ENCODE peak calls at places on chromosomes 1 and 21, in nine cellular contexts. R, A, L, V, X, F, H, E and G are unnamed samples.

GRCh38 chr21:33403786-33404571 is 766 bp downstream of the IFNGR2 start:
- DNase-seq in R (peak; percentile 69), A (peak; percentile 38), L (no peak), V (peak; percentile 62), X (no peak), F (peak; percentile 28), H (peak; percentile 36), E (peak; percentile 77), G (peak; percentile 50)

GRCh38 chr1:119773711-119774241 is 5.1 kb upstream of the HMGCS2 start:
- DNase-seq in R (no peak), A (peak; percentile 56), L (no peak), V (no peak), X (no peak), F (no peak), H (peak; percentile 83), E (no peak), G (no peak)

GRCh38 chr1:2205191-2205952 is 10.8 kb upstream of the FAAP20 start:
- DNase-seq in R (peak; percentile 98), A (peak; percentile 93), L (no peak), V (peak; percentile 98), X (peak; percentile 89), F (no peak), H (peak; percentile 93), E (peak; percentile 87), G (peak; percentile 94)

GRCh38 chr1:192807968-192808587 is 761 bp upstream of the RGS2 start:
- DNase-seq in R (peak; percentile 11), A (peak; percentile 55), L (no peak), V (no peak), X (no peak), F (no peak), H (peak; percentile 32), E (peak; percentile 16), G (no peak)

GRCh38 chr21:33308586-33309490 is 15.9 kb upstream of the IFNAR1 start:
- DNase-seq in R (no peak), A (peak; percentile 20), L (no peak), V (no peak), X (peak; percentile 3), F (no peak), H (no peak), E (no peak), G (no peak)

GRCh38 chr1:109027841-109028240 is 14.1 kb downstream of the WDR47 start:
- DNase-seq in R (no peak), A (no peak), L (no peak), V (no peak), X (no peak), F (no peak), H (no peak), E (no peak), G (no peak)

GRCh38 chr1:161121838-161122237 is 3.9 kb downstream of the NIT1 start:
- DNase-seq in R (no peak), A (no peak), L (no peak), V (no peak), X (no peak), F (no peak), H (no peak), E (no peak), G (no peak)

GRCh38 chr1:48068216-48068615 is 71.0 kb upstream of the TRABD2B start:
- DNase-seq in R (no peak), A (no peak), L (no peak), V (no peak), X (no peak), F (no peak), H (no peak), E (no peak), G (no peak)

GRCh38 chr1:50978144-50978851 is 8.3 kb downstream of the CDKN2C start:
- DNase-seq in R (peak; percentile 61), A (peak; percentile 38), L (no peak), V (peak; percentile 61), X (peak; percentile 54), F (peak; percentile 22), H (peak; percentile 80), E (peak; percentile 89), G (no peak)

GRCh38 chr1:19903621-19904020 is 19.8 kb downstream of the PLA2G2E start:
- DNase-seq in R (no peak), A (peak; percentile 88), L (no peak), V (no peak), X (no peak), F (no peak), H (peak; percentile 52), E (no peak), G (no peak)

GRCh38 chr1:38614861-38615260 is 244.7 kb downstream of the RRAGC start:
- DNase-seq in R (no peak), A (no peak), L (no peak), V (no peak), X (no peak), F (no peak), H (no peak), E (no peak), G (no peak)

GRCh38 chr1:84653130-84653680 is 37.1 kb downstream of the SSX2IP start:
- DNase-seq in R (peak; percentile 15), A (peak; percentile 20), L (no peak), V (no peak), X (no peak), F (no peak), H (no peak), E (peak; percentile 7), G (no peak)

GRCh38 chr1:24317081-24317480 is 2.1 kb upstream of the GRHL3 start:
- DNase-seq in R (no peak), A (peak; percentile 100), L (no peak), V (no peak), X (no peak), F (no peak), H (peak; percentile 36), E (no peak), G (no peak)

GRCh38 chr1:3409737-3410434 is 44.6 kb upstream of the ARHGEF16 start:
- DNase-seq in R (no peak), A (peak; percentile 13), L (no peak), V (peak; percentile 70), X (peak; percentile 41), F (no peak), H (no peak), E (peak; percentile 92), G (no peak)

GRCh38 chr21:17789085-17789484 is 30.1 kb downstream of the C21orf91 start:
- DNase-seq in R (no peak), A (no peak), L (no peak), V (no peak), X (no peak), F (no peak), H (no peak), E (no peak), G (no peak)

GRCh38 chr1:171814692-171815091 is 26.6 kb upstream of the DNM3 start:
- DNase-seq in R (no peak), A (no peak), L (no peak), V (no peak), X (no peak), F (no peak), H (no peak), E (no peak), G (no peak)

GRCh38 chr1:65792671-65793358 is at the start of gene PDE4B:
- DNase-seq in R (peak; percentile 76), A (no peak), L (no peak), V (no peak), X (no peak), F (no peak), H (no peak), E (peak; percentile 79), G (no peak)

GRCh38 chr21:41846033-41846317 is 33.2 kb downstream of the PRDM15 start:
- DNase-seq in R (no peak), A (no peak), L (no peak), V (no peak), X (no peak), F (no peak), H (no peak), E (no peak), G (no peak)

GRCh38 chr1:219105893-219106292 is 67.8 kb upstream of the LYPLAL1 start:
- DNase-seq in R (no peak), A (no peak), L (no peak), V (no peak), X (no peak), F (no peak), H (no peak), E (no peak), G (no peak)

GRCh38 chr1:48667782-48668181 is 108.9 kb downstream of the BEND5 start:
- DNase-seq in R (no peak), A (no peak), L (no peak), V (no peak), X (no peak), F (no peak), H (no peak), E (no peak), G (no peak)

GRCh38 chr1:8089535-8090228 is 63.6 kb upstream of the ERRFI1 start:
- DNase-seq in R (no peak), A (peak; percentile 27), L (no peak), V (no peak), X (no peak), F (no peak), H (no peak), E (no peak), G (no peak)

GRCh38 chr1:205537386-205538018 is 33.0 kb downstream of the CDK18 start:
- DNase-seq in R (no peak), A (no peak), L (no peak), V (no peak), X (no peak), F (no peak), H (no peak), E (no peak), G (no peak)

GRCh38 chr1:1182491-1183220 is 9.0 kb downstream of the TTLL10 start:
- DNase-seq in R (no peak), A (no peak), L (no peak), V (no peak), X (no peak), F (no peak), H (no peak), E (peak; percentile 80), G (no peak)

GRCh38 chr1:23202263-23202749 is 15.0 kb downstream of the HTR1D start:
- DNase-seq in R (no peak), A (peak; percentile 67), L (no peak), V (no peak), X (no peak), F (no peak), H (no peak), E (no peak), G (no peak)

GRCh38 chr1:30525980-30526651 is 197.3 kb downstream of the MATN1 start:
- DNase-seq in R (peak; percentile 56), A (peak; percentile 46), L (no peak), V (peak; percentile 23), X (no peak), F (no peak), H (peak; percentile 62), E (no peak), G (no peak)

GRCh38 chr1:232036161-232036942 is 409.8 kb downstream of the DISC1 start:
- DNase-seq in R (no peak), A (no peak), L (no peak), V (no peak), X (no peak), F (no peak), H (no peak), E (peak; percentile 17), G (no peak)

GRCh38 chr1:10629816-10630571 is 155.2 kb downstream of the PEX14 start:
- DNase-seq in R (no peak), A (no peak), L (no peak), V (no peak), X (no peak), F (no peak), H (no peak), E (peak; percentile 88), G (no peak)

GRCh38 chr1:95583811-95584210 is 349.8 kb downstream of the RWDD3 start:
- DNase-seq in R (no peak), A (no peak), L (no peak), V (no peak), X (no peak), F (no peak), H (no peak), E (no peak), G (no peak)